ENCODE peak calls at places on chromosomes 11 and 22, in nine cellular contexts. B, Q, K, O, L, H, F, D and G are unnamed samples.

GRCh38 chr11:97364047-97364446 is 974.2 kb downstream of the JRKL start:
- DNase-seq in B (no peak), Q (peak), K (no peak), O (no peak), L (peak), H (no peak), F (no peak), D (no peak), G (no peak)

GRCh38 chr22:50201191-50202129 is 649 bp downstream of the SELENOO start:
- DNase-seq in B (no peak), Q (no peak), K (peak), O (peak), L (no peak), H (no peak), F (peak), D (peak), G (peak)

GRCh38 chr11:34335801-34336200 is 22.0 kb downstream of the ABTB2 start:
- DNase-seq in B (no peak), Q (no peak), K (no peak), O (no peak), L (no peak), H (no peak), F (no peak), D (no peak), G (no peak)

GRCh38 chr11:114081641-114082414 is 22.3 kb downstream of the ZBTB16 start:
- DNase-seq in B (no peak), Q (no peak), K (peak), O (no peak), L (no peak), H (no peak), F (no peak), D (peak), G (no peak)

GRCh38 chr11:102669664-102670063 is 35.9 kb downstream of the MMP27 start:
- DNase-seq in B (no peak), Q (peak), K (peak), O (no peak), L (no peak), H (no peak), F (no peak), D (no peak), G (no peak)

GRCh38 chr22:19958083-19959042 is 16.7 kb upstream of the TXNRD2 start:
- DNase-seq in B (no peak), Q (no peak), K (peak), O (no peak), L (no peak), H (no peak), F (no peak), D (no peak), G (no peak)

GRCh38 chr11:128156486-128156885 is 430.9 kb downstream of the ETS1 start:
- DNase-seq in B (no peak), Q (no peak), K (no peak), O (peak), L (peak), H (no peak), F (no peak), D (no peak), G (no peak)

GRCh38 chr22:17817079-17817478 is 42.8 kb upstream of the BID start:
- DNase-seq in B (no peak), Q (no peak), K (no peak), O (no peak), L (no peak), H (no peak), F (no peak), D (no peak), G (no peak)

GRCh38 chr22:42172385-42173172 is 42.0 kb upstream of the CYP2D6 start:
- DNase-seq in B (peak), Q (no peak), K (peak), O (no peak), L (no peak), H (no peak), F (no peak), D (peak), G (peak)

GRCh38 chr11:104736503-104736902 is 161.8 kb downstream of the CASP12 start:
- DNase-seq in B (no peak), Q (no peak), K (no peak), O (no peak), L (no peak), H (no peak), F (no peak), D (no peak), G (no peak)

GRCh38 chr11:121472310-121472709 is 19.5 kb upstream of the SORL1-AS1 start:
- DNase-seq in B (no peak), Q (no peak), K (no peak), O (no peak), L (no peak), H (no peak), F (no peak), D (no peak), G (no peak)

GRCh38 chr22:40215266-40215665 is 37.5 kb downstream of the TNRC6B start:
- DNase-seq in B (no peak), Q (no peak), K (no peak), O (no peak), L (no peak), H (no peak), F (no peak), D (no peak), G (peak)

GRCh38 chr22:50699001-50699753 is 26.6 kb downstream of the SHANK3 start:
- DNase-seq in B (no peak), Q (no peak), K (no peak), O (no peak), L (no peak), H (no peak), F (no peak), D (no peak), G (no peak)

GRCh38 chr22:26722159-26722558 is 64.8 kb downstream of the MIAT start:
- DNase-seq in B (no peak), Q (no peak), K (peak), O (no peak), L (peak), H (no peak), F (no peak), D (no peak), G (no peak)

GRCh38 chr11:46674463-46675287 is 25.7 kb downstream of the ARHGAP1 start:
- DNase-seq in B (peak), Q (no peak), K (no peak), O (peak), L (no peak), H (no peak), F (peak), D (peak), G (peak)

GRCh38 chr11:46669606-46670243 is 30.7 kb downstream of the ARHGAP1 start:
- DNase-seq in B (peak), Q (no peak), K (no peak), O (peak), L (peak), H (no peak), F (peak), D (no peak), G (peak)

GRCh38 chr11:46671958-46672315 is 28.5 kb downstream of the ARHGAP1 start:
- DNase-seq in B (no peak), Q (no peak), K (no peak), O (no peak), L (no peak), H (no peak), F (no peak), D (no peak), G (no peak)

GRCh38 chr11:46673713-46674462 is 26.5 kb downstream of the ARHGAP1 start:
- DNase-seq in B (no peak), Q (no peak), K (no peak), O (no peak), L (no peak), H (no peak), F (no peak), D (no peak), G (no peak)

DNA sequence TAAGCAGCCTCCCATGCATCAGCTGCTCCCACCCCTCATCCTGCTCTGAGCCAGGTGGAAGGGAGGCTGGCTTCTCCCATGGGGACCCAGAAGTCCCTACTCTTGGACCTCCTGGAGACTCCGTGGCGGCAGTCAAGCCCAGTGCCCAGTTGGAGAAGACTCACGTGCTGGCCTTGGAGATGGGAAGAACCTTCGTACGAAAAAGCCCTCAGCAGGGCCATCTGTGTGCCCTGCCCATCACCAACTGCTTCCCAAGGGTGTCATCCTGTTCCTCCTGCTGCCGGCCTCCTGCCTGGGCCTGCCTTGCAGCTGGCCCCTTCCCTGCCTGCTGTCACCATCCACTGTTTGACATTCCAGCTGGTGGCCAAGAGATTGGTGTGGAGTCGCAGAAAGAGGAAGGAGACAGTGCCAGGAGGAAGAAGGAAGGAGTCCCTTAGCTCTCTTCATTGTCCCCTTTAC is 28.0 kb downstream of the ARHGAP1 start:
- DNase-seq in B (no peak), Q (no peak), K (no peak), O (no peak), L (no peak), H (no peak), F (no peak), D (no peak), G (no peak)
- TF ChIP-seq EZH2phosphoT487 in B (no peak), Q (no peak), K (no peak), O (no peak), L (no peak), H (no peak), F (no peak), D (no peak), G (no peak)

GRCh38 chr11:64285885-64286800 is 495 bp downstream of the GPR137 start:
- DNase-seq in B (peak), Q (peak), K (peak), O (peak), L (peak), H (no peak), F (no peak), D (no peak), G (peak)
- TF ChIP-seq EZH2phosphoT487 in B (no peak), Q (no peak), K (no peak), O (no peak), L (no peak), H (no peak), F (no peak), D (no peak), G (no peak)

GRCh38 chr22:32836286-32836859 is 34.9 kb downstream of the TIMP3 start:
- DNase-seq in B (peak), Q (peak), K (peak), O (peak), L (peak), H (no peak), F (peak), D (peak), G (peak)
- TF ChIP-seq EZH2phosphoT487 in B (no peak), Q (no peak), K (no peak), O (no peak), L (no peak), H (no peak), F (no peak), D (no peak), G (no peak)

GRCh38 chr11:84719935-84720577 is 907.1 kb downstream of the DLG2 start:
- DNase-seq in B (peak), Q (no peak), K (peak), O (peak), L (no peak), H (no peak), F (peak), D (peak), G (no peak)

GRCh38 chr11:84720706-84721402 is 906.3 kb downstream of the DLG2 start:
- DNase-seq in B (peak), Q (peak), K (peak), O (peak), L (no peak), H (no peak), F (peak), D (peak), G (no peak)

GRCh38 chr11:84722583-84723108 is 904.5 kb downstream of the DLG2 start:
- DNase-seq in B (no peak), Q (peak), K (peak), O (peak), L (peak), H (no peak), F (peak), D (no peak), G (peak)

DNA sequence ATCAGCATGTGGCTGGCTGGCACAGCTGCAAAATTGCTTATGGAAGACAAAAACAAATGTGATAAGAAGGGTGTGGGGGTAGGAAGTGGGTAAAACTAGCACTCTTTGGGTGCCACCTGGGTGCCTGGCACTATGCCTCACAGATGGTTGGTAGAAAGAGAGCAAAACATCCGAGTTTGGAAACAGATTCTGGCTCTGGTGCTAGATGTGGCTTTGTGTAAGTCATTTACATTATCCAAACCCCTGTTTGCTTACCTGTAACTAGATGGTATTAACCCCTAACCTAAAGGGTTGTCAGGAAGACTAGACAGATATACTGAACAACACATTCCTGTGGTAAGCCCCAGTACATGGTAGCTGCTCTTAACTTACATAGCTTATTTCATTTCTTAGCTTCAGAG is 905.6 kb downstream of the DLG2 start:
- DNase-seq in B (no peak), Q (peak), K (no peak), O (no peak), L (no peak), H (no peak), F (no peak), D (no peak), G (no peak)
- TF ChIP-seq EZH2phosphoT487 in B (no peak), Q (no peak), K (no peak), O (no peak), L (no peak), H (no peak), F (no peak), D (no peak), G (no peak)

DNA sequence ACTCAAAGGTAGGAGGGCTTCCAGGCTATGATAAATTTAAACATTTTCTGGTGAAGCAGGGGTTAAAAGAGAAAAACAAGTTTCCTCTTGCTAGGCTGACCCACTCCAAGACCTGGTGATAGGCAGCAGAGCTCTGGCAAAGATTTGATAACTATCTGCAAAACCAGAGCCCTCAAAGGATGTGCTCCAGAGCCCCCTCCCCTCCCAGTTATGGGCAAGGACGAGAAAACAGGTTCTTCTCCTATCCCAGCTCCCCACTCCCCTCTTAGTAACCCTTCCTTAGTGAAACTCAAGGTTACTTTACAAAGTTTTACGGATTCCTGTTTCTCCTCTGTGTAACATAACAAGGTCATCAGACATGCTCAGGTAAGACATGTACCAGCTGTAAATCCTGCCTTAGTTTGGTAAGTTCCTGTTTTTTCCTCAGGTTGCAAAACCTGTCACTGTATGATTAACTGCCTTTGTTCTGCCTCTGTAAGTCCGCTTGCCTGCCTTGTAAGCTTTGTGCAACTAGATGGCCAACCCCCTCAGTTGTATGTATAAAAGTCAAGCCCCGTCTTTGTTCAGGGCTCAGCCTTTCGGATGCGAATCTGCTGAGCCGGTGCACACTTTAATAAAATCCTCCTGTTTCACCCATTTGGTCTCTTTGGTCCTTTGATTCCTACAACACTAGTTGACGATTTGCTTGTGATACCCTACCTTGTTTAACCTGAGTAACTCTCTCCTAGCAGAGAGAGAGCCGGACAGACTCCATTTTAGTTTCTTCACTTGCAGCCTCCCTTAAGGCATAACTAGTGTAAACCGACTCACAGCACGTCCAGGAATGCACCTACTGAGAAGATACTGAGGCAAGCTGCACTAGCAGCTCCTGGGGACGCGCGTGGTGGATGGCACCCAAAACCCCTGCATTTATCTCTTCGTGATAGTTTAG is 13.9 kb downstream of the APOBEC3H start:
- DNase-seq in B (peak), Q (no peak), K (no peak), O (peak), L (peak), H (no peak), F (no peak), D (peak), G (peak)
- TF ChIP-seq EZH2phosphoT487 in B (no peak), Q (no peak), K (no peak), O (no peak), L (no peak), H (no peak), F (no peak), D (no peak), G (no peak)

GRCh38 chr11:2885017-2885675 is 429 bp downstream of the CDKN1C start:
- DNase-seq in B (peak), Q (peak), K (peak), O (peak), L (peak), H (no peak), F (peak), D (peak), G (no peak)
- TF ChIP-seq EZH2phosphoT487 in B (no peak), Q (no peak), K (no peak), O (no peak), L (no peak), H (no peak), F (peak), D (no peak), G (no peak)

GRCh38 chr11:69915151-69915500 is 95.9 kb upstream of the FGF3 start:
- DNase-seq in B (no peak), Q (no peak), K (peak), O (no peak), L (peak), H (no peak), F (no peak), D (no peak), G (no peak)

GRCh38 chr11:69912161-69912910 is 93.1 kb upstream of the FGF3 start:
- DNase-seq in B (no peak), Q (no peak), K (no peak), O (no peak), L (no peak), H (no peak), F (no peak), D (no peak), G (no peak)

GRCh38 chr11:69912911-69913451 is 93.8 kb upstream of the FGF3 start:
- DNase-seq in B (peak), Q (peak), K (peak), O (peak), L (no peak), H (no peak), F (peak), D (no peak), G (peak)

GRCh38 chr11:69914286-69915150 is 95.3 kb upstream of the FGF3 start:
- DNase-seq in B (no peak), Q (no peak), K (no peak), O (no peak), L (peak), H (no peak), F (no peak), D (no peak), G (no peak)

GRCh38 chr11:69913591-69914285 is 94.5 kb upstream of the FGF3 start:
- DNase-seq in B (no peak), Q (no peak), K (no peak), O (no peak), L (no peak), H (no peak), F (no peak), D (no peak), G (no peak)
- TF ChIP-seq EZH2phosphoT487 in B (no peak), Q (no peak), K (no peak), O (no peak), L (no peak), H (no peak), F (no peak), D (no peak), G (no peak)